ENCODE peak calls at places on chromosome 20, in seven cellular contexts. F is cardiac fibroblast, T is breast epithelium, L is BE2C, S is colonic mucosa, X is bronchial epithelial cell, P is esophagus squamous epithelium. Z is an unnamed sample.

GRCh38 chr20:34705383-34706021 is 1.4 kb downstream of the TP53INP2 start:
- DNase-seq in F (peak; percentile 46), T (no peak), L (no peak), S (peak; percentile 80), X (peak; percentile 65), P (no peak), Z (no peak)

GRCh38 chr20:38435555-38435939 is 419 bp upstream of the SNHG17 start:
- DNase-seq in F (peak; percentile 54), T (no peak), L (no peak), S (no peak), X (peak; percentile 34), P (no peak), Z (no peak)

GRCh38 chr20:4573564-4574355 is 147.9 kb upstream of the PRND start:
- DNase-seq in F (peak; percentile 56), T (no peak), L (no peak), S (no peak), X (peak; percentile 90), P (no peak), Z (no peak)

GRCh38 chr20:17616480-17617211 is 46.8 kb downstream of the DSTN start:
- DNase-seq in F (no peak), T (no peak), L (no peak), S (peak; percentile 18), X (no peak), P (no peak), Z (no peak)

GRCh38 chr20:47677314-47678129 is 107.8 kb downstream of the SULF2 start:
- DNase-seq in F (peak; percentile 42), T (no peak), L (peak; percentile 70), S (peak; percentile 28), X (peak; percentile 60), P (no peak), Z (no peak)

GRCh38 chr20:45860573-45861011 is 3.2 kb downstream of the ZSWIM3 start:
- DNase-seq in F (no peak), T (no peak), L (no peak), S (no peak), X (peak; percentile 20), P (no peak), Z (no peak)

GRCh38 chr20:41425180-41425884 is 58.7 kb upstream of the EMILIN3 start:
- DNase-seq in F (peak; percentile 15), T (no peak), L (no peak), S (no peak), X (no peak), P (no peak), Z (no peak)

GRCh38 chr20:20399705-20400104 is 31.8 kb downstream of the INSM1 start:
- DNase-seq in F (no peak), T (no peak), L (no peak), S (no peak), X (no peak), P (no peak), Z (no peak)

GRCh38 chr20:51237790-51238189 is 214.9 kb upstream of the KCNG1 start:
- DNase-seq in F (no peak), T (no peak), L (no peak), S (no peak), X (no peak), P (no peak), Z (no peak)

GRCh38 chr20:24734139-24734538 is 214.9 kb upstream of the CST7 start:
- DNase-seq in F (no peak), T (no peak), L (no peak), S (no peak), X (no peak), P (no peak), Z (no peak)

GRCh38 chr20:41881466-41882046 is 263.4 kb upstream of the CHD6 start:
- DNase-seq in F (no peak), T (no peak), L (no peak), S (no peak), X (no peak), P (no peak), Z (no peak)

GRCh38 chr20:3932277-3933073 is 43.3 kb downstream of the PANK2 start:
- DNase-seq in F (no peak), T (no peak), L (no peak), S (no peak), X (no peak), P (no peak), Z (no peak)

GRCh38 chr20:62202083-62202395 is 18.0 kb downstream of the HRH3 start:
- DNase-seq in F (no peak), T (no peak), L (peak; percentile 60), S (no peak), X (no peak), P (no peak), Z (peak; percentile 71)

DNA sequence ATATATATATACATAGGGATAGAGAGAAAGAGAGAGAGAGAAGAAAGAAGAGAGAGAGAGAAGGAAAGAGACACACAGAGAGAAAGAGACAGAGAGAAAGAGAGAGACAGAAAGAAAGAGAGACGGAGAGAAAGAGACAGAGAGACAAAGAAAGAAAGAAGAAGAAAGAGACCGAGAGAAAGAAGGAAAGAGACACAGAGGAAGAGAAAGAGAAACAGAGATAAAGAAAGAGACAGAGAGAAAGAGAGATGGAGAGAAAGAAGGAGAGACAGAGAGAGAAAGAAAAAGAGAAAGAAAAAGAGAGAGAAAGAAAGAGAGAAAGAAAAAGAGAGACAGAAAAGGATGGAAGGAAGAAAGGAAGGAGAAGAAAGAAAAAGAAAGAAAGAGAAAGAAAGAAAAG is 46.9 kb upstream of the TASP1 start:
- DNase-seq in F (no peak), T (no peak), L (no peak), S (no peak), X (no peak), P (no peak), Z (no peak)
- TF ChIP-seq CTCF in F (no peak), T (no peak), L (no peak), S (no peak), X (no peak), P (no peak), Z (no peak)

GRCh38 chr20:6827472-6827871 is 60.0 kb downstream of the BMP2 start:
- DNase-seq in F (no peak), T (no peak), L (no peak), S (no peak), X (no peak), P (no peak), Z (no peak)

GRCh38 chr20:6828794-6829423 is 61.4 kb downstream of the BMP2 start:
- DNase-seq in F (peak; percentile 72), T (peak; percentile 67), L (peak; percentile 62), S (peak; percentile 73), X (peak; percentile 71), P (no peak), Z (no peak)

GRCh38 chr20:6831461-6831860 is 64.0 kb downstream of the BMP2 start:
- DNase-seq in F (no peak), T (no peak), L (no peak), S (no peak), X (peak; percentile 73), P (no peak), Z (no peak)

GRCh38 chr20:6832811-6833210 is 65.3 kb downstream of the BMP2 start:
- DNase-seq in F (no peak), T (no peak), L (no peak), S (no peak), X (no peak), P (no peak), Z (no peak)

DNA sequence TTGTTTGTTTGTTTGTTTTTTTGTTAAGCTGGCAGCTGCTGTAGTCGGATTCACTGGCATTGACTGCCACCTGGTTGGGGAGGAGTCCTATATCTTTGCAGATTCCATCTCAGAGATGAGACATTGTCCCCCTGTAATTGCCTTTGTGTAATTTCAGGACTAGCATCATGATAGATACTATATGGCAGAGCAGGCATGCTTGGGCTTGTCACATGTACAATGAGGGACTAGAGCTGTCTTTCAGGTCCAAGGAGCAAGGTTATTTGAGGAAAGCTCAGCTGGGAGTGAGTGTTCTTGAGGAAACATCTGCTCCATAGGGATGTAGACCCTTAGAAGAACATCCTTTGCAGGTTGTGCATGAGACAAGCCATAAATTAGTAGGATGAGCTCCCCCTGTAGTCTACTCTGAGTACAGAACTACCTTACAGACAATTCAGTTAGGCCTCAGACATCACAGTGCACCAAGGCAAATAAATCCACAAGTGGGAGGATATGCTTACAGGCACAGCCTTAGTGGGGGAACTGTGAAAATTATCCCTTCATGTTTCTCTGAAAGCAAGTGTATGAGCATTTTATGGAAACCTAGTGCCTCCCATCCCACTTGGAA is 62.1 kb downstream of the BMP2 start:
- DNase-seq in F (peak; percentile 7), T (no peak), L (no peak), S (no peak), X (peak; percentile 62), P (no peak), Z (no peak)
- TF ChIP-seq CTCF in F (peak; percentile 32), T (no peak), L (peak; percentile 13), S (no peak), X (peak; percentile 37), P (no peak), Z (peak; percentile 56)

GRCh38 chr20:805713-806112 is 27.8 kb upstream of the FAM110A start:
- DNase-seq in F (no peak), T (no peak), L (no peak), S (no peak), X (peak; percentile 9), P (no peak), Z (no peak)

GRCh38 chr20:796916-797315 is 28.6 kb upstream of the SLC52A3 start:
- DNase-seq in F (no peak), T (no peak), L (no peak), S (no peak), X (no peak), P (no peak), Z (no peak)

DNA sequence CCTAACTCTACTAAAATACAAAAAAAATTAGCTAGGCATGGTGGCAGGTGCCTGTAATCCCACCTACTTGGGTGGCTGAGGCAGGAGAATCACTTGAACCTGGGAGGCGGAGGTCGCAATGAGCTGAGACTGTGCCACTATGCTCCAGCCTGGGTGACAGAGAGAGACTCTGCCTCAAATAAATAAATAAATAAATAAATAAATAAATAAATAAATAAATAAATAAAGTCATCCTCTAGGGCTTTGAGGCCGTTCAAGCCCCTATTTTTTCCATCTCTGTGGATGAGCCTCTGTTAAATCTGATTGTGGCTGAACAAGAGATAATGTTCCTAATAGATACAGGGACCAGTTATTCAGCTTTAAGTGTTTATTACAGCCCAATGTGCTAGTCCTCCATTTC is 31.8 kb upstream of the FAM110A start:
- DNase-seq in F (no peak), T (no peak), L (no peak), S (no peak), X (no peak), P (no peak), Z (no peak)
- TF ChIP-seq CTCF in F (no peak), T (no peak), L (no peak), S (no peak), X (no peak), P (no peak), Z (no peak)

DNA sequence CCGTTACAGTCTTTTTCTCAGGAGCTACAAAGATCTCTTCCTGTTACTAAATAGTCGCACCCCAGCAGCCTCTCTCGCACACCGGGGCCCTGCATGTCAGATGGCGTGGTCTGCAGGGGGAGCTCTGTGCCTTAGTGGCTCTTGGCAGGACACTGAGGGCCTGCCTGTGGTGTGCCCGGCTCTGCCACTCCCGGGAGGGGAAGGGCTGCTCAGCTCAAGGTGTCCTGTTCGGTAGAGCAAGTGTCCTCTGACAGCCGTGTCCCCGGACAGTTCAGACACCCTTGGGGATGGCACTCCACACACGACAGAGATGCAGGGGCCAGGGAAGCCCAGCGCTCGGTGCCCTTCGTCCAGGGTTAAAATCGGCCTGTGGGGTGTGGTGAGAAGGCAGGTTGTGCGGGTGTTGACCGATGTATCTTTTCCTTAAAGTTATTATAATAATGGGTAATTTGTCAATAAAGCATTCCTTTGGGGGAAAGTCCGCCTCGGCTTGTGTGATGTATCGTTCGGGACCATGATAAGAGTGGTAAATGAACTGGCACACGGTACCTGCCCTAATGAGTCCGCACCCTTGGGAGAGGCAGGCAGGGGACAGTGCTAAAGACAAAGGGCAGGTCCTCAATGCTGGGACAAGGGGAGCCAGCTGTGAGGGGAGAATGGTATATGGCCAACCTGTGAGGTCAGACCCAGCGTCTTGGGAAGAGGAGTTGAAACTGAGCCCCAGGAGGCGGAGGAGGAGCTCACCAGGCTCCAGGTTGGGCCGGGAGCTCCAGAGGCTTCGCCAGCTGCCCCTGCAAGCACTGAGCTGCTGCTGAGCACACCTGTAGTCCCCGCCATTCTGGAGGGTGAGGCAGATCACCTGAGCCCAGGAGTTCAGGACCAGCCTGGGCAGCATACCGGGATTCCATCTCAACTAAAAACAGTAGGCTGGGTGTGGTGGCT is 3.6 kb upstream of the DNAJC5 start:
- DNase-seq in F (no peak), T (no peak), L (no peak), S (no peak), X (no peak), P (no peak), Z (no peak)
- TF ChIP-seq CTCF in F (no peak), T (no peak), L (peak; percentile 2), S (no peak), X (no peak), P (no peak), Z (no peak)